ENCODE peak calls at places on chromosomes 1 and 21, in ten cellular contexts. M, I, L, J, K, B, F, O, U and D are unnamed samples.
A peak's percentile ranks its signal among the peaks of the same experiment; 100 is the strongest.

GRCh38 chr1:183804916-183805734 is at the start of gene RGL1:
- DNase-seq in J (no peak), I (peak; percentile 73), U (peak; percentile 81), L (peak; percentile 85), B (peak; percentile 78), O (peak; percentile 75), K (peak; percentile 87), F (peak; percentile 60), M (peak; percentile 94), D (peak; percentile 87)

GRCh38 chr1:70459502-70460225 is 48.6 kb downstream of the CTH start:
- DNase-seq in F (no peak), U (no peak), B (no peak), O (peak; percentile 71), M (no peak), I (peak; percentile 66), J (no peak), K (no peak), L (no peak), D (no peak)

GRCh38 chr21:45335761-45336534 is 48.3 kb upstream of the POFUT2 start:
- DNase-seq in B (no peak), F (no peak), K (no peak), J (no peak), I (no peak), U (peak; percentile 48), M (peak; percentile 58), O (no peak), L (no peak), D (peak; percentile 72)

GRCh38 chr1:175168782-175169181 is 23.8 kb downstream of the KIAA0040 start:
- DNase-seq in M (no peak), I (no peak), K (no peak), U (no peak), O (no peak), L (no peak), F (no peak), B (no peak), J (no peak), D (no peak)

GRCh38 chr1:32877211-32878110 is 6.7 kb upstream of the FNDC5 start:
- DNase-seq in L (peak; percentile 66), I (no peak), B (peak; percentile 73), J (no peak), U (no peak), M (peak; percentile 41), F (no peak), K (no peak), O (no peak), D (no peak)

GRCh38 chr1:109161836-109162606 is 48.1 kb downstream of the ELAPOR1 start:
- DNase-seq in K (peak; percentile 75), B (no peak), L (peak; percentile 73), M (peak; percentile 70), O (peak; percentile 84), I (peak; percentile 33), J (peak; percentile 7), U (no peak), F (no peak), D (peak; percentile 77)

GRCh38 chr1:244869950-244870349 is 5.6 kb upstream of the HNRNPU start:
- DNase-seq in J (no peak), F (no peak), L (no peak), O (no peak), B (no peak), K (no peak), U (no peak), I (no peak), M (no peak), D (no peak)

GRCh38 chr1:9256332-9256731 is 21.8 kb downstream of the H6PD start:
- DNase-seq in F (no peak), U (peak; percentile 39), L (no peak), B (no peak), O (no peak), J (no peak), M (no peak), I (no peak), K (no peak), D (peak; percentile 51)

GRCh38 chr1:220313576-220313975 is 41.3 kb upstream of the RAB3GAP2 start:
- DNase-seq in L (no peak), M (no peak), B (no peak), K (no peak), O (no peak), F (no peak), J (no peak), I (peak; percentile 51), U (no peak), D (no peak)

GRCh38 chr1:170402451-170403311 is 129.3 kb upstream of the GORAB start:
- DNase-seq in O (no peak), B (no peak), F (no peak), M (no peak), L (no peak), U (no peak), J (no peak), K (no peak), I (no peak), D (no peak)

GRCh38 chr1:55694297-55694696 is 479.1 kb upstream of the USP24 start:
- DNase-seq in I (no peak), B (no peak), F (no peak), U (peak; percentile 46), K (no peak), L (no peak), O (peak; percentile 28), J (no peak), M (no peak), D (no peak)

GRCh38 chr1:184513421-184513820 is 126.6 kb downstream of the C1orf21 start:
- DNase-seq in K (no peak), M (no peak), J (no peak), B (no peak), O (no peak), U (no peak), F (no peak), L (no peak), I (peak; percentile 45), D (no peak)

GRCh38 chr1:198676253-198676652 is 37.4 kb downstream of the PTPRC start:
- DNase-seq in B (no peak), U (no peak), J (no peak), M (no peak), F (no peak), I (no peak), O (no peak), K (no peak), L (no peak), D (no peak)

DNA sequence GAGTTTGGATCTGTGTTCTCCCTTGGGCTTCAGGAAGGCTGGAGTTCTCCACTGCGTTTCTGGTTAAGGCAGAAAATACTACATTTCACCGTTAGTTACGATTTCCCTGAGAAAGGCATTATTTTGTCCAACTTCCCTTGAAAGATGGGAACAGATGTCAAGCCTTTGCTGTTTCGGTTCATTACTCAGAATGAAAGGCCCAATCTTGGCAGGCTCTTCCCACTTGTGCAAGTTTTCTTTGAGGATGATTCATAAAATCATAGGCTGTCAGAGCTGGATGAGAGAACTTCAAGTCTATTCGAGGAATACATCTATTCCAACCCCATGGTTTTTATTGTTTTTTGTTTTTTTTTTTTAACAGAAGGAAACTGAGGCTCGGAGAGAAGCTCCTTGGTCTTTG is 205.2 kb downstream of the GRIK3 start:
- DNase-seq in M (no peak), L (no peak), F (no peak), K (no peak), I (no peak), U (no peak), O (no peak), B (no peak), J (no peak), D (no peak)
- H3K4me1 ChIP-seq in M (no peaks in the 10 kb centered on the region), L (no peaks in the 10 kb centered on the region), F (no peaks in the 10 kb centered on the region), K (no peaks in the 10 kb centered on the region), I (peaks cover 7% of the 10 kb centered on the region), U (no peaks in the 10 kb centered on the region), O (no peaks in the 10 kb centered on the region), B (no peaks in the 10 kb centered on the region), J (no peaks in the 10 kb centered on the region), D (no peaks in the 10 kb centered on the region)

DNA sequence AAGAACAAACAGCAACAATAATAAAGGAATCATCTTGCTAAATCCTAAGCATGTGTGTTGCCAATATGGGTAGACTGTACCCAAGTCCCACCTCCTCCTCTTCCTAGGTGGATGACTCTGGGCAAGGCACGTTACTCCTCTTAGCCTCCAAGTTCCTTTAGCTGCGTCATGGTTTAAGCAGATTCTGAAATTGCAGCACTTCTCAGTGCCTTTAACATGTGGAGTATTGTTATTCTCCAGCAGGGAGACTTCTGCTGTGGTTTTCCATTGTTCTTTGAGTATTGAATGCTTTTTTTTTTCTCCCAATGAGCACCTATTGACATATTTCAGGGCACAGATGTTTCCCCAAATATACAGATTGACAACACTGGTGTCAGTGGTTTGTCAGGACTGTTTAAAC is 15.5 kb downstream of the ARHGEF10L start:
- DNase-seq in M (no peak), B (no peak), L (no peak), O (no peak), J (no peak), I (no peak), F (no peak), U (no peak), K (no peak), D (no peak)
- H3K4me1 ChIP-seq in M (peaks cover 41% of the 10 kb centered on the region), B (peaks cover 34% of the 10 kb centered on the region), L (peaks cover 30% of the 10 kb centered on the region), O (peaks cover 25% of the 10 kb centered on the region), J (no peaks in the 10 kb centered on the region), I (no peaks in the 10 kb centered on the region), F (peaks cover 36% of the 10 kb centered on the region), U (peaks cover 14% of the 10 kb centered on the region), K (peaks cover 5% of the 10 kb centered on the region), D (peaks cover 36% of the 10 kb centered on the region)

DNA sequence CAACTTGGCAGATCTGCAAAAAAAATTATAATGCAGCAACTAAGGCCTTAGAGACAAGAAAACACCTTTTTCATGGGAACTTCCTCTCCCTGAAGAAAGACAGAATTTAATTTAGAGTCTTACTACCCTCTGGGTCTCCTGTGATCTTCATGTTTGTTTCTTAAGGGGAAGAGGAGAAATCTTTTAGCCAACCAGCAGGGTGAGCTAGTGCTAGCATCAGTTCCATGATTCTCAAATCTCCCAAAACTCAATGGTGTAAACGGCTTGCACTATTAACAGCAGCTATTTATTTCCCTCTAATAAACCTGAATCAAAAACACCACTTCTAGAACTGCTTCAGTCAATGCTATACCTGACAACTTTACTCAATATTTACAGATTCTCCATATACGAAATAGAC is 3.8 kb downstream of the ZNF644 start:
- DNase-seq in F (no peak), K (no peak), L (no peak), O (no peak), M (no peak), U (no peak), J (no peak), B (no peak), I (peak; percentile 57), D (no peak)
- H3K4me1 ChIP-seq in F (peaks cover 48% of the 10 kb centered on the region), K (peaks cover 3% of the 10 kb centered on the region), L (peaks cover 64% of the 10 kb centered on the region), O (peaks cover 34% of the 10 kb centered on the region), M (peaks cover 69% of the 10 kb centered on the region), U (peaks cover 51% of the 10 kb centered on the region), J (peaks cover 66% of the 10 kb centered on the region), B (peaks cover 63% of the 10 kb centered on the region), I (peaks cover 6% of the 10 kb centered on the region), D (peaks cover 12% of the 10 kb centered on the region)

DNA sequence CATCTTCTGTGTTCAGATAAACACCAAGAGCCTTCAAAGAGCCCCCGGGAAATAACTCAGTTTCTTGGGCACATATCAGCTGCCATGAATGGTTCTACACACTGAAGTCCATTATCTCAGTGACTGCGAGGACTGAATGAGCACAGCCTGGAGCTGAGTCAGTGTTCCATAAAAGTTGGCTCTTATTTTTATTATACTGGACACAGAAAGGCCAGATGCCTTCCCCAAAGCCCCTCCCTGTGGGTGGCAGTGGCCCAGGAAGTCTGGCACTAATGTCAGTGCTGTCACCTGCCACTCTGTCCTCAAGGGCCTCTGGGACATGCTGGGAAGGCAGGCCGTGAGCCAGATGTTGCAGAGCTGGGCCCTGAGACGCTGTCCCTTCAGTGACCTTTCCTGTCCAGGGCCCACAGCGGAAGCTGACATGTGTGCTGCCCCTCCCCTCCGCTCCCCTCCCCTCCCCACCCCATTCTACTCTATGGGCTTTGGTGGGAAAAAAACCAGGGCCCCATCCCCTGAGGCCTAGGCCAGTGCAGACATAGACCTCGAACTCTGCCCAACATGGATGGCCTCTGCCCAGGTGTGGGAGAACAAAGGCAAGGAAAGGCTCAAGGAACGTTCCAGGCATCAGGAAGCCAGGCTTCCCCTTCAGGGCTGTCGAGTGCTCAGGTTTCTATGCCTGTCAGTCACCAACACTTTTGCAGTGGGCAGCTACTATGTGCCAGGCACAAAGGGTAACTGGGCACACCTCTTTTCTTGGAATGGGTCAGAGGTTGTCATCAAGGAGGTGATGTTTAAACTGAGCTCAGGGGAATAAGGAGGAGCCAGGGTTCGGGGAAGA is 22.4 kb upstream of the NPPB start:
- DNase-seq in K (no peak), L (peak; percentile 81), B (peak; percentile 97), I (no peak), F (no peak), M (peak; percentile 80), O (no peak), U (peak; percentile 96), J (no peak), D (peak; percentile 88)
- H3K4me1 ChIP-seq in K (no peaks in the 10 kb centered on the region), L (peaks cover 79% of the 10 kb centered on the region), B (peaks cover 54% of the 10 kb centered on the region), I (peaks cover 9% of the 10 kb centered on the region), F (no peaks in the 10 kb centered on the region), M (no peaks in the 10 kb centered on the region), O (no peaks in the 10 kb centered on the region), U (peaks cover 34% of the 10 kb centered on the region), J (no peaks in the 10 kb centered on the region), D (no peaks in the 10 kb centered on the region)